ENCODE peak calls at places on chromosome 12, in four cellular contexts. Y is HCT116, W is HepG2, F is K562. B is an unnamed sample.

GRCh38 chr12:123139926-123140674 is 10.8 kb downstream of the PITPNM2 start:
- DNase-seq in F (no peak), W (peak), Y (no peak), B (no peak)

GRCh38 chr12:47964102-47964723 is 817 bp downstream of the TMEM106C start:
- DNase-seq in Y (no peak), F (no peak), W (no peak), B (no peak)

GRCh38 chr12:104958946-104959841 is 1.1 kb upstream of the SLC41A2 start:
- DNase-seq in Y (no peak), F (peak), W (peak), B (no peak)

GRCh38 chr12:125193798-125194562 is 128.7 kb downstream of the AACS start:
- DNase-seq in W (no peak), Y (no peak), F (peak), B (no peak)

GRCh38 chr12:92505373-92506340 is 197.1 kb upstream of the PLEKHG7 start:
- DNase-seq in W (no peak), Y (no peak), F (peak), B (no peak)

GRCh38 chr12:120265483-120266179 is at the start of gene PXN:
- DNase-seq in F (peak), W (peak), Y (peak), B (no peak)

GRCh38 chr12:122886851-122887816 is 8.8 kb downstream of the VPS37B start:
- DNase-seq in W (no peak), F (peak), Y (peak), B (peak)

GRCh38 chr12:90338365-90338764 is 616.6 kb downstream of the CCER1 start:
- DNase-seq in W (no peak), F (no peak), Y (no peak), B (no peak)

GRCh38 chr12:132319991-132320570 is 9.3 kb downstream of the GALNT9 start:
- DNase-seq in W (no peak), Y (no peak), F (no peak), B (no peak)

GRCh38 chr12:74393265-74393664 is 144.4 kb upstream of the ATXN7L3B start:
- DNase-seq in Y (peak), W (no peak), F (no peak), B (no peak)

GRCh38 chr12:76558684-76559276 is 791 bp downstream of the OSBPL8 start:
- DNase-seq in W (peak), Y (no peak), F (peak), B (no peak)

GRCh38 chr12:116861331-116861730 is 19.9 kb downstream of the HRK start:
- DNase-seq in Y (no peak), F (peak), W (no peak), B (no peak)

GRCh38 chr12:28178775-28179174 is 11.5 kb upstream of the CCDC91 start:
- DNase-seq in W (no peak), Y (no peak), F (no peak), B (no peak)

GRCh38 chr12:25054076-25054782 is 105.3 kb upstream of the BCAT1 start:
- DNase-seq in F (no peak), W (no peak), Y (no peak), B (no peak)

GRCh38 chr12:117076410-117077372 is 22.5 kb downstream of the TESC start:
- DNase-seq in Y (no peak), F (no peak), W (no peak), B (no peak)

GRCh38 chr12:124827588-124828184 is 36.0 kb downstream of the SCARB1 start:
- DNase-seq in W (no peak), F (no peak), Y (no peak), B (no peak)

GRCh38 chr12:43762596-43762995 is 3.8 kb downstream of the IRAK4 start:
- DNase-seq in F (no peak), W (no peak), Y (no peak), B (no peak)

GRCh38 chr12:102326987-102327386 is 129.4 kb upstream of the PMCH start:
- DNase-seq in F (no peak), W (no peak), Y (no peak), B (no peak)

GRCh38 chr12:77118696-77119095 is 53.3 kb upstream of the E2F7 start:
- DNase-seq in F (no peak), W (no peak), Y (no peak), B (no peak)

GRCh38 chr12:6044082-6044481 is 80.4 kb downstream of the VWF start:
- DNase-seq in F (no peak), Y (no peak), W (no peak), B (no peak)

GRCh38 chr12:88553941-88554658 is 26.2 kb downstream of the KITLG start:
- DNase-seq in W (peak), F (no peak), Y (peak), B (no peak)

GRCh38 chr12:83823386-83824045 is 1089.1 kb downstream of the SLC6A15 start:
- DNase-seq in F (no peak), Y (peak), W (peak), B (peak)

GRCh38 chr12:111777345-111778045 is 10.8 kb downstream of the ALDH2 start:
- DNase-seq in F (no peak), W (peak), Y (no peak), B (no peak)

DNA sequence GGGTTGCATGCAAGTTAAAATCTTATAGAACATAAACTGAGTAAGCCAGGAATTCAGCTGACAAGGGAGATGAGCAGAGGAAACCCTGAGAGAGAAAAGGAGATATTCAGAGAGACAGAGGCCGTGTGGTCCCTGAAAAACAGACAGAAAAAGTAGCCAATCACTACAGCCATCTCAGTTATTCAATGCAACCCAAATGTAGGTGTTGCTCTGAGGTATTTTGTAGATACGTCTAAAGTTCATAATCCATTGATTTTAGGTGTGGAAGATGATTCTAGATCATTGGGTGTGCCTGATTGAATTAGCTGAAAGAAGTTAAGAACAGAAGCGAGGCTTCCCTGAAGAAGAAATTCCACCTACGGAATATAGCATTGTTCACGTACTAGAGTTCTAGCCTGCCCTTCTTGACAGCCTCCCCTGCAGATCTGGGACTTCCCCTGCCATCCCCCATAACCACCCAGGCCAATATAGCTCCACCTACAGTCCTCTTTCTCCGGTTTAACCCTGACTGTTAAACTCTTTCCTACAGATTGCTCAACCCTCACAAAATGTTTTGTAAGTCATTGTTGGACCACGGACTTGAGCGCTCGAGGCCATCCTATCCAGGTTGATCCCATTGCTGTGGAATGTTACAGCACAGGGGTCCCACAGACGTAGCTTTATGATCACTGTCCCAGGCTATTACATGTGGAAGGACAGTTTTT is 21.7 kb downstream of the AICDA start:
- DNase-seq in F (no peak), Y (no peak), W (peak), B (no peak)
- TF ChIP-seq TCF7L2 in F (no peak), Y (no peak), W (no peak), B (no peak)

DNA sequence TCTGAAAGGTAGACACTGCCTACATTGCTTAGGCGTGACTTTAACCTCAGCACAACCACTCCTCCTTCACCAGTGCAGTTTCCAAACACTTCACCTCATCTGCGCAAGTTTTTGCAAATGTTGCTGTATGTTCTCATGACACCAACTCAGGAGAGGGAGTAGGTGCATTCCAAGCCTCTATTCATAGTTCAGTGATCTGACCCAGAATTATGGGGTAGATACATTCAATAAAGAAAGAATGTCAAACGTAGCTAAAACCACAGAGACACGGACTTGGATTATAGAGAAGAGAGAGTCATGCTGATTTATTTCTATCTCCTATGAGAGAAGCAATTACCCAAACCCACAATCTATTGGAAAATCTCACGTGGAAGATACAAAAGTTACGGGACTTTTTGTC is 1006.0 kb upstream of the TMEM132C start:
- DNase-seq in Y (no peak), W (no peak), F (no peak), B (no peak)
- TF ChIP-seq TCF7L2 in Y (no peak), W (no peak), F (no peak), B (no peak)

GRCh38 chr12:108664338-108665258 is 30.9 kb upstream of the SELPLG start:
- DNase-seq in Y (peak), F (peak), W (peak), B (peak)
- TF ChIP-seq TCF7L2 in Y (no peak), F (no peak), W (no peak), B (no peak)

GRCh38 chr12:106446429-106447092 is 89.0 kb downstream of the POLR3B start:
- DNase-seq in Y (no peak), W (no peak), F (no peak), B (no peak)

GRCh38 chr12:106455100-106455499 is 97.6 kb downstream of the POLR3B start:
- DNase-seq in W (no peak), F (no peak), Y (no peak), B (no peak)

DNA sequence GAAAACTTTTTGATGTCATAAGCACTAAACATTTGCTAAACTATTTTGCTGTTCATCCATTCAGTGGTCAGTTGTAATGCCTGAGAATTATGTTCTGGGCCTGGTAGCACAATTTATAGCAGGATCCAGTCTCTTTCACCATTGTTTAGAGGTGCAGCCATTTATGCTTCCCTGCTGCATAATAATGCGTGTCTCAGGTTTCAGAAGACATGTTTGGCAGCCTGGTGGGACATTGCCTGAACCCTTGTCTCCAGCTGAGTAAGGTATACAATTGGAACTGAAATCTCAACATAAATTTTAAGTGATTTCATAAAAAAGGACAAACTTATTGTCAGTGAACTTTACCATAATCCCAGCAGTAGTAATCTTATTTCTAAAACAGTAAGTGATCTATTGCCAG is 94.8 kb downstream of the POLR3B start:
- DNase-seq in F (no peak), Y (no peak), W (no peak), B (no peak)
- TF ChIP-seq TCF7L2 in F (no peak), Y (no peak), W (no peak), B (no peak)

GRCh38 chr12:94227066-94227465 is 78.7 kb downstream of the PLXNC1 start:
- DNase-seq in Y (no peak), F (no peak), W (no peak), B (no peak)

GRCh38 chr12:94228488-94228907 is 80.1 kb downstream of the PLXNC1 start:
- DNase-seq in F (no peak), Y (no peak), W (no peak), B (no peak)

GRCh38 chr12:94222351-94222750 is 74.0 kb downstream of the PLXNC1 start:
- DNase-seq in F (no peak), W (no peak), Y (no peak), B (no peak)

GRCh38 chr12:94225506-94225905 is 77.1 kb downstream of the PLXNC1 start:
- DNase-seq in Y (no peak), W (no peak), F (no peak), B (no peak)

DNA sequence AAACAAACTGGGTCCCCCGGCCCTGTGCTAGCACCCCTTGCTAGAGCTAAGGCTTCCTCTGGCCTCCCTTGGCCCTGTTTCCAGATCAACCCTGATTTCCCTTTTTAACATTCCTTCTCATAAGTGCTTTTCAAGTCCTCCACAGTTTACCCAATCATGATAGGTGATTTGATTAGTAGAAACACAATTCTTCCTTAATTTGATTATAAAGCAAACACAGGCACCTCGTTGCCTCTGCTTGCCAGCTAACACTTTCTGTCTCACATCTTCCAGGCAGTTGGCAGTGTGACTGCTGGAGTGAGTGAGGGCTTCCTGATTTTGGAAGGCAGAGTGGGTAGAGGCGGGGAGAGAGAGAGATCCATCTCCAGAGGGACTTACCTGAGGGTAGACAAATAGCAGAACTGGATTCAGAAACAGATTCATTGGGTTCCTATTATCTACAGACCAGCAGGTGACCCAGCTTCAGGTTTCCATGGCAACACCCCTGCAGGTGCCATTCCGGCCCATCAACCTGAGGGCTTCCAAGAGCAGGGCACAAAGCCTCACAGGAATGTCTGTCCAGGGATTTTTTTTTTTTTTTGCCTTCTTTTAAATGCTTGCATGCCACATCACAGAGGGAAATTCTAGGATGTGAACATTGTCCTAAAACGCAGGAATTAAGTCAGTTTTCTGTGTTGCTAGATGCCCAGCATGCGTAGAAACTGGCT is 77.7 kb downstream of the PLXNC1 start:
- DNase-seq in W (no peak), F (no peak), Y (no peak), B (no peak)
- TF ChIP-seq TCF7L2 in W (no peak), F (no peak), Y (no peak), B (no peak)

DNA sequence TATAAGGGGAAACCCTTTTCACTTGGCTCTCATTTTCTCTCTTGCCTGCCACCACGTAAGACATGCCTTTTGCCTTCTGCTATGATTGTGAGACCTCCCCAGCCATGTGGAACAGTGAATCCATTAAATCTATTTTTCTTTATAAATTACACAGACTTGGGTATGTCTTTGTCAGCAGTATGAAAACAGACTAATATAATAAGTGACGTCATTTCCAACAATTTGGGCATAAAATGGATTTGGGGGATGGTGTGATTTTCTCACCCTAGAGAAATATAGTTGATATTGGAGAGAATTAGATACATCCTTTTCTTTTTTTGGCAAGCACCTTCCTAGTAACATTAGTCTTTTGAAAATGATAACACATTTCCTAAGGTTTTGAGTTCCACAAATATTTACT is 490.5 kb downstream of the TMEM132D start:
- DNase-seq in F (no peak), W (no peak), Y (no peak), B (no peak)
- TF ChIP-seq TCF7L2 in F (no peak), W (no peak), Y (no peak), B (no peak)

DNA sequence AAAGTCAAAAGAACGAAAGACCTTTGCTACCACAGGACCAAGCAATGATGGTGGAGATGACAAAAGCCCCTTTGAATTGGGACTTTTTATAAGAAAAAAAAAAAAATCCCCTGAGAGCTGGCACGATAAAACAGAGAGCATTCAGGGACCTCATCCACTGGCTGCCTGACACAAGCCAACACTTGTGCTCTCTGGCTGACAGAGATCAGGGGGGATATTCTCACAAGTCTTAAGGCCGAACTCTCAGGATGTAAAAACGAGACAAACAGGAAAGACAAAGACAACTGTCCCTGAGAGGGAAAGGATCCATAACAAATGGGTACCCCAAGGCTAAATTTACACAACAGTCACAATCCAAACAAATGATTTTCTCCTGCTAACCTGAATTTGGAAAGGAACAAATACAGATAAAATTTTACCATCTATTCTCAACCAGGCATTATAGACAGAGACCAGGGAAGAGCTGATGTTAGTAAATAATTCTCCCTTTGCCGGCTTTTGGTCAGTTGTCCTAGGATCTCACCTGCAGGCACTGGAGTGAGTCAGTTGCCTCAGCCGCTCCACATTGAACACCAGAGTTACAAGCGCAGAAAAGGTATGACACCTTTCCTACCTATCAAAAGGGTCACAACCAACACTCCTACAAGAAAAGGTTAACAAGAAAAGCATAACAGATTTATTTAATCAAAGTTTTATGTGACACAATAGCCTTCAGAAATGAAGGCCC is 37.9 kb upstream of the GARIN6 start:
- DNase-seq in F (no peak), W (no peak), Y (no peak), B (no peak)
- TF ChIP-seq TCF7L2 in F (no peak), W (no peak), Y (no peak), B (no peak)

GRCh38 chr12:56158926-56159461 is 835 bp downstream of the MYL6 start:
- DNase-seq in F (peak), W (peak), Y (no peak), B (no peak)
- TF ChIP-seq TCF7L2 in F (no peak), W (no peak), Y (no peak), B (no peak)

GRCh38 chr12:52210925-52211650 is 19.3 kb upstream of the KRT80 start:
- DNase-seq in F (no peak), W (no peak), Y (no peak), B (no peak)

GRCh38 chr12:52210186-52210924 is 18.5 kb upstream of the KRT80 start:
- DNase-seq in F (no peak), Y (no peak), W (no peak), B (no peak)

GRCh38 chr12:52207895-52208294 is 16.1 kb upstream of the KRT80 start:
- DNase-seq in F (no peak), W (no peak), Y (no peak), B (no peak)

GRCh38 chr12:52208424-52209165 is 16.8 kb upstream of the KRT80 start:
- DNase-seq in W (no peak), F (no peak), Y (no peak), B (no peak)

DNA sequence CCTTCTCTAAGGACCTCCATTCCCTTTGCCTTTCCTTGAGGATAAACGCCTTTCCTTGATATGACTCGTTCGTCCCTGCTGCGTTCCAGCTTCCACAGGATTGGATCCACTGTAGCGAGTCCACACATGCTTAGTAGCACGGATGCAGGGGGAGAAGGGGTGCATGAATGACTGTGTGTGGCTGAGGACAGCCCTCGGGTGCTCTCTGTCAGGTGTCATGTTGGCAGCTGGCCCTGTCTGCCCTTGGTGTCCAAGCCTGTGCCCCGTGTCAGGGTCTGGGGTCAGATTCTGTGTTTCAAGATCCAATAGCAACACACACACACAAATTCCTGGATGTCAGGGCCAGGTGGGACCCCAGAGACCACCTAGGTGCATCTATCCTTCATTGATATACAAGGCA is 17.5 kb upstream of the KRT80 start:
- DNase-seq in Y (no peak), F (no peak), W (no peak), B (no peak)
- TF ChIP-seq TCF7L2 in Y (no peak), F (no peak), W (no peak), B (no peak)

GRCh38 chr12:93803408-93803807 is 126.2 kb downstream of the CRADD start:
- DNase-seq in W (no peak), Y (no peak), F (no peak), B (no peak)
- TF ChIP-seq TCF7L2 in W (no peak), Y (no peak), F (no peak), B (no peak)